ENCODE peak calls at places on chromosomes 1 and 21, in ten cellular contexts. One of them, this sample, is unnamed.

GRCh38 chr1:161816201-161816600 is 50.1 kb downstream of the ATF6 start:
- DNase-seq in NCI-H1436: no peak
- DNase-seq in KBM-7: no peak
- DNase-seq in NCI-H460: no peak
- DNase-seq in progenitor cell of endocrine pancreas: no peak
- DNase-seq in AG08396: peak
- DNase-seq in suprapubic skin: no peak
- DNase-seq in GM03348: peak
- DNase-seq in K562: no peak
- DNase-seq in EH: peak
- DNase-seq in this sample: no peak

GRCh38 chr1:1630191-1630964 is 1.6 kb upstream of the MMP23B start:
- DNase-seq in NCI-H1436: peak
- DNase-seq in AG08396: peak
- DNase-seq in KBM-7: no peak
- DNase-seq in suprapubic skin: peak
- DNase-seq in GM03348: no peak
- DNase-seq in progenitor cell of endocrine pancreas: no peak
- DNase-seq in K562: no peak
- DNase-seq in NCI-H460: no peak
- DNase-seq in EH: no peak
- DNase-seq in this sample: peak

GRCh38 chr1:187474266-187474665 is 645.5 kb downstream of the PLA2G4A start:
- DNase-seq in GM03348: no peak
- DNase-seq in NCI-H1436: no peak
- DNase-seq in KBM-7: no peak
- DNase-seq in progenitor cell of endocrine pancreas: no peak
- DNase-seq in K562: no peak
- DNase-seq in AG08396: no peak
- DNase-seq in suprapubic skin: no peak
- DNase-seq in EH: peak
- DNase-seq in NCI-H460: no peak
- DNase-seq in this sample: no peak

GRCh38 chr1:39214021-39214713 is 9.7 kb downstream of the MACF1 start:
- DNase-seq in suprapubic skin: no peak
- DNase-seq in KBM-7: no peak
- DNase-seq in NCI-H1436: no peak
- DNase-seq in GM03348: peak
- DNase-seq in NCI-H460: no peak
- DNase-seq in K562: peak
- DNase-seq in EH: peak
- DNase-seq in progenitor cell of endocrine pancreas: peak
- DNase-seq in AG08396: no peak
- DNase-seq in this sample: peak

GRCh38 chr1:109786531-109787021 is 22.9 kb upstream of the EPS8L3 start:
- DNase-seq in NCI-H1436: no peak
- DNase-seq in NCI-H460: peak
- DNase-seq in AG08396: no peak
- DNase-seq in suprapubic skin: peak
- DNase-seq in K562: no peak
- DNase-seq in progenitor cell of endocrine pancreas: no peak
- DNase-seq in KBM-7: no peak
- DNase-seq in GM03348: no peak
- DNase-seq in EH: peak
- DNase-seq in this sample: no peak

GRCh38 chr1:42385283-42385682 is 4.7 kb downstream of the RIMKLA start:
- DNase-seq in K562: no peak
- DNase-seq in EH: peak
- DNase-seq in progenitor cell of endocrine pancreas: no peak
- DNase-seq in AG08396: no peak
- DNase-seq in NCI-H460: peak
- DNase-seq in GM03348: no peak
- DNase-seq in KBM-7: no peak
- DNase-seq in NCI-H1436: no peak
- DNase-seq in suprapubic skin: no peak
- DNase-seq in this sample: no peak

GRCh38 chr1:217946581-217946980 is 315.4 kb downstream of the SPATA17 start:
- DNase-seq in EH: no peak
- DNase-seq in KBM-7: no peak
- DNase-seq in NCI-H460: no peak
- DNase-seq in GM03348: no peak
- DNase-seq in NCI-H1436: no peak
- DNase-seq in suprapubic skin: no peak
- DNase-seq in AG08396: no peak
- DNase-seq in progenitor cell of endocrine pancreas: no peak
- DNase-seq in K562: no peak
- DNase-seq in this sample: no peak

GRCh38 chr1:162189345-162189744 is 119.9 kb downstream of the NOS1AP start:
- DNase-seq in AG08396: no peak
- DNase-seq in NCI-H460: no peak
- DNase-seq in suprapubic skin: no peak
- DNase-seq in NCI-H1436: no peak
- DNase-seq in K562: no peak
- DNase-seq in EH: no peak
- DNase-seq in KBM-7: no peak
- DNase-seq in GM03348: no peak
- DNase-seq in progenitor cell of endocrine pancreas: no peak
- DNase-seq in this sample: no peak

GRCh38 chr1:156814571-156815260 is 1.9 kb downstream of the SH2D2A start:
- DNase-seq in suprapubic skin: no peak
- DNase-seq in NCI-H460: no peak
- DNase-seq in NCI-H1436: no peak
- DNase-seq in progenitor cell of endocrine pancreas: no peak
- DNase-seq in KBM-7: no peak
- DNase-seq in GM03348: no peak
- DNase-seq in AG08396: no peak
- DNase-seq in EH: no peak
- DNase-seq in K562: no peak
- DNase-seq in this sample: no peak

GRCh38 chr1:39826583-39826982 is 37.9 kb upstream of the BMP8B start:
- DNase-seq in GM03348: no peak
- DNase-seq in AG08396: no peak
- DNase-seq in KBM-7: no peak
- DNase-seq in suprapubic skin: no peak
- DNase-seq in NCI-H1436: no peak
- DNase-seq in NCI-H460: no peak
- DNase-seq in EH: no peak
- DNase-seq in K562: peak
- DNase-seq in progenitor cell of endocrine pancreas: no peak
- DNase-seq in this sample: no peak

GRCh38 chr1:36941579-36941978 is 92.7 kb downstream of the GRIK3 start:
- DNase-seq in progenitor cell of endocrine pancreas: no peak
- DNase-seq in EH: no peak
- DNase-seq in AG08396: no peak
- DNase-seq in NCI-H460: no peak
- DNase-seq in NCI-H1436: no peak
- DNase-seq in GM03348: no peak
- DNase-seq in K562: no peak
- DNase-seq in KBM-7: no peak
- DNase-seq in suprapubic skin: no peak
- DNase-seq in this sample: no peak

GRCh38 chr21:44519346-44520325 is 20.4 kb downstream of the KRTAP10-1 start:
- DNase-seq in AG08396: no peak
- DNase-seq in progenitor cell of endocrine pancreas: no peak
- DNase-seq in GM03348: no peak
- DNase-seq in NCI-H460: no peak
- DNase-seq in suprapubic skin: peak
- DNase-seq in NCI-H1436: no peak
- DNase-seq in KBM-7: no peak
- DNase-seq in K562: no peak
- DNase-seq in EH: no peak
- DNase-seq in this sample: no peak

GRCh38 chr1:115678141-115678540 is 36.4 kb downstream of the VANGL1 start:
- DNase-seq in NCI-H1436: no peak
- DNase-seq in KBM-7: no peak
- DNase-seq in NCI-H460: no peak
- DNase-seq in AG08396: no peak
- DNase-seq in progenitor cell of endocrine pancreas: no peak
- DNase-seq in K562: no peak
- DNase-seq in EH: peak
- DNase-seq in suprapubic skin: no peak
- DNase-seq in GM03348: no peak
- DNase-seq in this sample: no peak

GRCh38 chr1:2347907-2348306 is 43.4 kb downstream of the MORN1 start:
- DNase-seq in KBM-7: no peak
- DNase-seq in suprapubic skin: peak
- DNase-seq in GM03348: no peak
- DNase-seq in NCI-H460: no peak
- DNase-seq in NCI-H1436: no peak
- DNase-seq in AG08396: no peak
- DNase-seq in progenitor cell of endocrine pancreas: no peak
- DNase-seq in EH: no peak
- DNase-seq in K562: no peak
- DNase-seq in this sample: no peak

GRCh38 chr1:203626910-203627246 is 246 bp downstream of the ATP2B4 start:
- DNase-seq in NCI-H460: no peak
- DNase-seq in suprapubic skin: peak
- DNase-seq in NCI-H1436: no peak
- DNase-seq in EH: no peak
- DNase-seq in GM03348: no peak
- DNase-seq in AG08396: no peak
- DNase-seq in K562: no peak
- DNase-seq in progenitor cell of endocrine pancreas: peak
- DNase-seq in KBM-7: no peak
- DNase-seq in this sample: no peak

GRCh38 chr1:195275688-195276087 is 1332.6 kb downstream of the KCNT2 start:
- DNase-seq in NCI-H460: no peak
- DNase-seq in K562: no peak
- DNase-seq in EH: no peak
- DNase-seq in AG08396: no peak
- DNase-seq in progenitor cell of endocrine pancreas: no peak
- DNase-seq in GM03348: no peak
- DNase-seq in NCI-H1436: no peak
- DNase-seq in suprapubic skin: no peak
- DNase-seq in KBM-7: no peak
- DNase-seq in this sample: no peak

This sample was measured in cardiac muscle cell.